ENCODE peak calls at places on chromosome 20, in ten cellular contexts. R is brain microvascular endothelial cell; V is CD4-positive, CD25-positive, alpha-beta regulatory T cell; J is endodermal cell; H is psoas muscle; L is ascending aorta; Q is endothelial cell of umbilical vein; N is kidney; K is fibroblast of lung; F is esophagus squamous epithelium. Y is an unnamed sample. For H3K36me3, the result is how much of the 10 kb centered on the place peaks cover.

GRCh38 chr20:40848530-40848929 is 159.5 kb upstream of the MAFB start:
- DNase-seq in R (no peak), V (no peak), J (no peak), H (no peak), L (no peak), Q (no peak), N (no peak), K (no peak), F (no peak), Y (no peak)

GRCh38 chr20:51804754-51805153 is 2.4 kb upstream of the SALL4 start:
- DNase-seq in R (no peak), V (no peak), J (peak), H (no peak), L (no peak), Q (no peak), N (no peak), K (no peak), F (no peak), Y (no peak)

GRCh38 chr20:41574802-41575389 is 43.3 kb downstream of the CHD6 start:
- DNase-seq in R (no peak), V (no peak), J (no peak), H (no peak), L (no peak), Q (no peak), N (no peak), K (no peak), F (no peak), Y (no peak)

GRCh38 chr20:41167481-41168253 is 30.3 kb downstream of the PLCG1 start:
- DNase-seq in R (no peak), V (no peak), J (no peak), H (peak), L (peak), Q (no peak), N (no peak), K (no peak), F (no peak), Y (peak)

GRCh38 chr20:9555781-9556180 is 41.4 kb downstream of the LAMP5 start:
- DNase-seq in R (no peak), V (no peak), J (no peak), H (no peak), L (no peak), Q (no peak), N (no peak), K (no peak), F (no peak), Y (no peak)

GRCh38 chr20:13610205-13610604 is 28.5 kb downstream of the TASP1 start:
- DNase-seq in R (no peak), V (no peak), J (peak), H (no peak), L (no peak), Q (no peak), N (no peak), K (no peak), F (no peak), Y (no peak)

GRCh38 chr20:49319204-49319809 is 41.5 kb upstream of the ZNFX1 start:
- DNase-seq in R (no peak), V (no peak), J (peak), H (no peak), L (no peak), Q (no peak), N (no peak), K (no peak), F (no peak), Y (no peak)

GRCh38 chr20:37393196-37393862 is 47.4 kb downstream of the SRC start:
- DNase-seq in R (no peak), V (no peak), J (peak), H (no peak), L (peak), Q (no peak), N (no peak), K (no peak), F (no peak), Y (no peak)

GRCh38 chr20:51752343-51752951 is 15.7 kb downstream of the ATP9A start:
- DNase-seq in R (peak), V (no peak), J (no peak), H (no peak), L (peak), Q (peak), N (no peak), K (peak), F (no peak), Y (no peak)

GRCh38 chr20:826695-827323 is 6.7 kb upstream of the FAM110A start:
- DNase-seq in R (no peak), V (no peak), J (no peak), H (no peak), L (peak), Q (no peak), N (no peak), K (no peak), F (no peak), Y (no peak)

GRCh38 chr20:23147964-23148720 is 62.0 kb upstream of the CD93 start:
- DNase-seq in R (peak), V (no peak), J (peak), H (peak), L (peak), Q (peak), N (peak), K (peak), F (no peak), Y (peak)

GRCh38 chr20:8389381-8390368 is 257.6 kb downstream of the PLCB1 start:
- DNase-seq in R (no peak), V (no peak), J (no peak), H (no peak), L (no peak), Q (peak), N (no peak), K (peak), F (no peak), Y (no peak)

GRCh38 chr20:8853805-8854338 is 215.0 kb upstream of the PLCB4 start:
- DNase-seq in R (peak), V (no peak), J (peak), H (no peak), L (peak), Q (peak), N (no peak), K (peak), F (no peak), Y (no peak)

GRCh38 chr20:52190437-52191131 is 995 bp downstream of the ZFP64 start:
- DNase-seq in R (peak), V (no peak), J (peak), H (no peak), L (no peak), Q (peak), N (no peak), K (peak), F (no peak), Y (peak)

GRCh38 chr20:25604611-25605010 is 19.2 kb downstream of the NANP start:
- DNase-seq in R (no peak), V (no peak), J (no peak), H (no peak), L (no peak), Q (no peak), N (no peak), K (no peak), F (no peak), Y (no peak)

GRCh38 chr20:59515013-59515905 is 89.1 kb upstream of the PHACTR3 start:
- DNase-seq in R (peak), V (no peak), J (peak), H (peak), L (peak), Q (peak), N (peak), K (peak), F (no peak), Y (no peak)

GRCh38 chr20:9831032-9831431 is 7.8 kb downstream of the PAK5 start:
- DNase-seq in R (no peak), V (no peak), J (no peak), H (no peak), L (no peak), Q (no peak), N (no peak), K (no peak), F (no peak), Y (no peak)

GRCh38 chr20:732727-733126 is 35.6 kb downstream of the SLC52A3 start:
- DNase-seq in R (no peak), V (no peak), J (no peak), H (no peak), L (no peak), Q (no peak), N (no peak), K (no peak), F (no peak), Y (no peak)

GRCh38 chr20:13012886-13013285 is 4.1 kb downstream of the SPTLC3 start:
- DNase-seq in R (no peak), V (no peak), J (no peak), H (no peak), L (no peak), Q (no peak), N (no peak), K (no peak), F (no peak), Y (no peak)

GRCh38 chr20:37749620-37750403 is 56.0 kb downstream of the CTNNBL1 start:
- DNase-seq in R (no peak), V (no peak), J (no peak), H (no peak), L (no peak), Q (no peak), N (no peak), K (no peak), F (no peak), Y (no peak)

GRCh38 chr20:33740189-33740588 is 8.4 kb downstream of the ZNF341 start:
- DNase-seq in R (no peak), V (no peak), J (no peak), H (no peak), L (no peak), Q (no peak), N (no peak), K (peak), F (no peak), Y (no peak)
- H3K36me3 ChIP-seq in R (under half), V (under half), J (under half), H (under half), L (under half), Q (under half), N (under half), K (under half), F (under half), Y (under half)

DNA sequence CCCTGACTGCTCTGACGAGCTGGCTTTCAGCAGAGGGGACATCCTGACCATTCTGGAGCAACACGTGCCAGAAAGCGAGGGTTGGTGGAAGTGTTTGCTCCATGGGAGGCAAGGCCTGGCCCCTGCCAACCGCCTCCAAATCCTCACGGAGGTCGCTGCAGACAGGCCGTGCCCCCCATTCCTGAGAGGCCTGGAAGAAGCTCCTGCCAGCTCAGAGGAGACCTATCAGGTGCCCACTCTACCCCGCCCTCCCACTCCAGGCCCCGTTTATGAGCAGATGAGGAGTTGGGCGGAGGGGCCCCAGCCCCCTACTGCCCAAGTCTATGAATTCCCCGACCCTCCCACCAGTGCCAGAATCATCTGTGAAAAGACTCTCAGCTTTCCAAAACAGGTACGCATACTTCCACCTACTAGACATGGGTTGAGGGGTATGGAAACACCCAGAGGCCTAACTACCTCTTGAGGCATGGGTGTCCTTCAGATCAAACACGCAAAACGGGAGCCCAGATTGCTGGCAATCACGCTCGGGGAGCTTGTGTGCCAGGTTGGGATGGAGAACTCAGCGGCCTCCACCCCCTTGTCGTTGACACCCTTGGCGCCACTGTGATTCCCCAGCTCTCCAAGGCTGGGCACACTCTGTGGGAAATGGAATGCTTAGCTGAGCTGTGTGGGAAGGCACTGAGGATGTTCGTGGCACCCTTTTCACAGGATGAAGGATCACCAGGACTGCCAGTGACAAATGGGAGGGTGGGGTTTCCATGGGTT is 25.3 kb downstream of the CASS4 start:
- DNase-seq in R (no peak), V (no peak), J (no peak), H (no peak), L (no peak), Q (no peak), N (no peak), K (no peak), F (no peak), Y (no peak)
- H3K36me3 ChIP-seq in R (under half), V (under half), J (under half), H (under half), L (under half), Q (under half), N (under half), K (under half), F (under half), Y (under half)

GRCh38 chr20:3924304-3925112 is 35.3 kb downstream of the PANK2 start:
- DNase-seq in R (no peak), V (no peak), J (no peak), H (peak), L (no peak), Q (no peak), N (peak), K (no peak), F (no peak), Y (no peak)

GRCh38 chr20:3923818-3924217 is 34.6 kb downstream of the PANK2 start:
- DNase-seq in R (peak), V (no peak), J (no peak), H (no peak), L (no peak), Q (no peak), N (no peak), K (peak), F (no peak), Y (no peak)

GRCh38 chr20:3927486-3928291 is 38.5 kb downstream of the PANK2 start:
- DNase-seq in R (no peak), V (no peak), J (peak), H (no peak), L (peak), Q (no peak), N (peak), K (no peak), F (no peak), Y (no peak)

GRCh38 chr20:3925113-3925695 is 36.0 kb downstream of the PANK2 start:
- DNase-seq in R (no peak), V (no peak), J (no peak), H (no peak), L (no peak), Q (no peak), N (peak), K (no peak), F (no peak), Y (no peak)

GRCh38 chr20:3925899-3926638 is 36.9 kb downstream of the PANK2 start:
- DNase-seq in R (no peak), V (no peak), J (no peak), H (no peak), L (no peak), Q (no peak), N (no peak), K (no peak), F (no peak), Y (no peak)
- H3K36me3 ChIP-seq in R (under half), V (under half), J (half or more), H (under half), L (under half), Q (under half), N (under half), K (under half), F (under half), Y (under half)

DNA sequence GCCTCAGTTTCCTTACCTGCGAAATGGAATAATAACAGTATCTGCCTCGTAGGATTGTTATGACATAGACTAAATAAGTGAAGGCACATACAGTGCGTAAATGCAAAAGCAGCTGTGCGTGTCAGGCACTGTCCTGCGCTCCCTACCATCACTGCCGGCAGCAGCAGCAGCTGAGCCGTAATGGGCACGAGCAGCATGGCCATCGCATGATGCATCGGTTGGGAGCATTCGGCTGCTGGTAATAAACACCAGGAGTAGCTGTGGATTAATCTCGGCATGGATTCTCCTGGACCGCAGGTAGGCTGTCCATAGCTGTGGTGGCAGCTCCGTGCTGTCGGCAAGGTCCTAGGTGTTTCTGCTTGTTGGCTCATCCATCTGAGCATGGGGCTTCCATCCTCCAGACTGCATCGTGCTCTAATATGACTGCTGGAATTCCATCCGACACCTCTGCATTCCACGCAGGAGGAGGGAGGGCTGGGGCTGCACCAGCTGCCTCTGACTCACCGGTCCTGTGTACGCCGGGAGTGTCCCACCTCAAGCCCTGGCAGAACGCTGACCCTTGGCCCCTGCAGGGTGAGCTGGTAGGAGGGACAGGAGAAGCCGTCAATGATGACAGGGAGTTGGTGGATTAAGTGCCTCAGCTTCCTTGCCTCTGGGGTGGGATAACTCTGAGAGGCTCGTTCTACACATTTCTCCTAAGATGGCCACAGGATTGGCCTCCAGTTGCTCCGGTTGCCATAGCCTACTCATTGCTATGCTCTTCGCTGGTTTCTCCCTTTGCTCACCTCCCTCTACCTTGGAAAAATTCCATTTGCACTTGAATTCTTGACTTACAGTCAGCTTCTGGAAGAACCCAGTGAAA is 100.9 kb upstream of the PMEPA1 start:
- DNase-seq in R (no peak), V (no peak), J (no peak), H (no peak), L (no peak), Q (no peak), N (peak), K (peak), F (no peak), Y (no peak)
- H3K36me3 ChIP-seq in R (under half), V (under half), J (under half), H (under half), L (under half), Q (under half), N (under half), K (under half), F (under half), Y (under half)

GRCh38 chr20:47984437-47984836 is 199.2 kb upstream of the SULF2 start:
- DNase-seq in R (no peak), V (no peak), J (no peak), H (no peak), L (peak), Q (no peak), N (no peak), K (no peak), F (no peak), Y (no peak)
- H3K36me3 ChIP-seq in R (under half), V (under half), J (under half), H (under half), L (under half), Q (under half), N (under half), K (under half), F (under half), Y (under half)

GRCh38 chr20:31862506-31862905 is 7.8 kb downstream of the DUSP15 start:
- DNase-seq in R (no peak), V (no peak), J (peak), H (no peak), L (peak), Q (no peak), N (peak), K (no peak), F (no peak), Y (no peak)
- H3K36me3 ChIP-seq in R (under half), V (under half), J (under half), H (under half), L (under half), Q (under half), N (under half), K (under half), F (under half), Y (under half)

GRCh38 chr20:62165762-62166399 is 16.9 kb upstream of the MTG2 start:
- DNase-seq in R (no peak), V (no peak), J (no peak), H (peak), L (no peak), Q (no peak), N (no peak), K (no peak), F (no peak), Y (no peak)
- H3K36me3 ChIP-seq in R (under half), V (under half), J (under half), H (under half), L (half or more), Q (under half), N (under half), K (under half), F (under half), Y (under half)

GRCh38 chr20:35735828-35736470 is 6.1 kb downstream of the RBM39 start:
- DNase-seq in R (no peak), V (no peak), J (no peak), H (no peak), L (no peak), Q (no peak), N (no peak), K (no peak), F (no peak), Y (no peak)

GRCh38 chr20:35738410-35739179 is 3.5 kb downstream of the RBM39 start:
- DNase-seq in R (no peak), V (no peak), J (no peak), H (no peak), L (no peak), Q (no peak), N (no peak), K (no peak), F (no peak), Y (no peak)

GRCh38 chr20:35739294-35740163 is 2.5 kb downstream of the RBM39 start:
- DNase-seq in R (no peak), V (no peak), J (peak), H (no peak), L (no peak), Q (peak), N (no peak), K (peak), F (no peak), Y (no peak)

GRCh38 chr20:35734777-35735649 is 7.0 kb downstream of the RBM39 start:
- DNase-seq in R (no peak), V (no peak), J (no peak), H (no peak), L (no peak), Q (no peak), N (no peak), K (no peak), F (no peak), Y (no peak)

DNA sequence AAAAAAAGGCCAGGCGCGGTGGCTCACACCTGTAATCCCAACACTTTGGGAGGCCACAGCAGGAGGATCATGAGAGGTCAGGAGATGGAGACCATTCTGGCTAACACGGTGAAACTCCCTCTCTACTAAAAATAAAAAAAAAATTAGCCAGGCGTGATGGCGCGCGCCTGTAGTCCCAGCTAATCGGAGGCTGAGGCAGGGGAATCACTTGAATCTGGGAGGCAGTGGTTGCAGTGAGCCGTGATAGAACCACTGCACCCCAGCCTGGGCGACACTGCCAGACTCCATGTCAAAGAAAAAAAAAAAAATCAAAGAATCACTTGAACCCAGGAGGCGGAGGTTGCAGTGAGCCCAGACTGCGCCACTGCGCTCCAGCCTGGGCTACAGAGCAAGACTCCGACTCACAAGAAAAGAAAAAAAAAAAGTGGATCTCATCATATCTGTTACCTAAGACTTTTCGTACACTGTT is 4.2 kb downstream of the RBM39 start:
- DNase-seq in R (no peak), V (no peak), J (peak), H (no peak), L (no peak), Q (no peak), N (no peak), K (no peak), F (no peak), Y (no peak)
- H3K36me3 ChIP-seq in R (half or more), V (half or more), J (half or more), H (under half), L (half or more), Q (half or more), N (under half), K (under half), F (under half), Y (under half)